ENCODE peak calls at places on chromosomes 13 and 19, in six cellular contexts. B, E, X, P, A and K are unnamed samples.

GRCh38 chr19:40450664-40451063 is 6.5 kb upstream of the SERTAD3 start:
- DNase-seq in P (no peak), X (no peak), A (no peak), B (no peak), E (no peak), K (no peak)

GRCh38 chr13:78601124-78601885 is 2.0 kb downstream of the POU4F1 start:
- DNase-seq in E (no peak), B (no peak), P (no peak), X (no peak), A (no peak), K (no peak)

GRCh38 chr13:50171585-50172282 is 156.5 kb downstream of the KCNRG start:
- DNase-seq in E (no peak), X (no peak), B (no peak), P (no peak), A (no peak), K (no peak)

GRCh38 chr19:4596033-4596904 is 36.8 kb upstream of the SEMA6B start:
- DNase-seq in P (no peak), A (no peak), B (no peak), X (no peak), E (no peak), K (no peak)

GRCh38 chr19:18562086-18562485 is 4.4 kb downstream of the KXD1 start:
- DNase-seq in X (no peak), P (peak), E (no peak), A (no peak), B (no peak), K (no peak)

GRCh38 chr13:78137404-78138142 is 218.9 kb upstream of the EDNRB start:
- DNase-seq in P (no peak), X (peak), B (peak), E (peak), A (peak), K (peak)

GRCh38 chr13:111960152-111960772 is 106.7 kb upstream of the SOX1 start:
- DNase-seq in X (no peak), E (no peak), B (no peak), A (no peak), P (no peak), K (no peak)

GRCh38 chr13:39818953-39819352 is 163.5 kb downstream of the COG6 start:
- DNase-seq in X (peak), B (no peak), E (peak), P (no peak), A (no peak), K (no peak)

GRCh38 chr19:8530061-8530679 is 16.2 kb upstream of the ZNF414 start:
- DNase-seq in B (no peak), A (no peak), P (no peak), E (no peak), X (no peak), K (no peak)

GRCh38 chr19:16335226-16335625 is 10.6 kb downstream of the KLF2 start:
- DNase-seq in A (no peak), P (no peak), E (no peak), X (no peak), B (no peak), K (no peak)

GRCh38 chr13:94195715-94196114 is 283.8 kb downstream of the DCT start:
- DNase-seq in B (no peak), A (no peak), X (peak), P (no peak), E (no peak), K (no peak)

GRCh38 chr19:45852941-45853340 is 10.0 kb downstream of the SYMPK start:
- DNase-seq in A (no peak), E (no peak), X (no peak), B (no peak), P (no peak), K (no peak)

DNA sequence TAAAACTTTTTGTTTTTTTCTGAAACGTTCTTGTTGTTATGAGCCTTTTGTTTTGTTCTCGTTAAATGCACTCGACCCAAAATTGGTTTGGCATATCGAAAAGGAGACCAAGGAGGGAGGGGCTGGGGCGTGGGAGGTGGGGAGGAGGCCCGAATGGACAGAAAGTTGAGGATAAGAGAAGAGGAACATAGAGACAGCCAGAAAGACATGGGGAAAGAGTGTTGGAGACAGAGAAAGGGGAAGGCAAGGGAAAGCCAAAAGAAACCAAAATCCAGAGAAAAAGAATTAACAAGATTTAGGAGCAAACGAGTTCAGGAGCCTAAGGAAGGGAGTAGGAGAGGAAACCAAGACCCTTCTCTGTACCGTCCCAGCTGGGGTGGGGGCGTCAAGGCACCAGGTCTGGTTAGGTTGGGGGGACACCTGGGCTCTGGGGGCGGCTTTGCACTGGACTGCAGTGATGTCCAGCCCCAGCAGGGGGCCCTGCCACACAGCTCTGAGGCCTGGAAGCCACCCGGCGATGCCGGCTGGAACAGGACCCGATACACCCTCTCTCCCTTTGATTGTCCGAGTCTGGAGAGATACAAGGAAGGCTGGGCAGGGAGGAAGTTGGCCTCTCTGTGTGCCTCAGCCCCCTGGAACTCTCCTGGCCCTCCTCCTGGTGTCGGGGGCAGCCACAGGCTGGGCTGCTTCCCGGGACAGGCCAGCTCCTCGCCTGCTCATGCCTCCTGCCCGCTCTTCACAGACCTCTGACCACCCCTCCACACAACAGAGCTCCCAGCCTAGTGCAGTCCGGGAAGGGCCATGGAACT is 11.6 kb upstream of the ASF1B start:
- DNase-seq in A (peak), E (peak), B (peak), X (peak), P (peak), K (no peak)
- TF ChIP-seq CTCF in A (peak), E (peak), B (peak), X (peak), P (peak), K (no peak)

DNA sequence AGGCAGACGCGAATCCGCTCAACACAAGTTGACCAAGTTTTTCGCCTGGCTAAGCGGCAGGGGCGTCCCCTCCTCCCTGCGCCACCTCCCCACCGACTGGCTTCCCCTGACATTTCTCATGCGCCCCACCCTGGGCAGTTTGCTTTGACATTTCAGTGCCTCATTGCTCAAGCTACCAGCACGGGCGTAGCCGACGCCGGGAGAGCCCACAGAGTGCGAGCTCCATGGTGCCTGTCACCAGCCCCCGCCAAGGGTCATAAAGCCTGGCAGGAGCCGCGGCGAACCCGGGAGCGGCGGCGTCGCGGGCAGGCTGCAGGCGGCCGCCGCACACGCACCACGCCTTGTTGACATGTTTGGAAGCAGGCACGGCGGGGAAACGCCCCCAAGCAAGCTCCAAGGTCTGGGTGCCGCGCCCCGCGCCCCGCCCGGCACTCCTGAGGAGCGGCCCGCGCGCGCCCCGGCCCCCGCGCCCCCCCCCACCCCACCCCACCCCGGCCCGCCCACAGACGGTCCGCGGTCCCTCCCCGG is 640 bp downstream of the FBXL3 start:
- DNase-seq in B (peak), P (peak), A (peak), E (peak), X (peak), K (peak)
- TF ChIP-seq CTCF in B (no peak), P (no peak), A (no peak), E (no peak), X (no peak), K (no peak)

GRCh38 chr13:113320226-113320875 is 23.3 kb downstream of the LAMP1 start:
- DNase-seq in B (no peak), E (no peak), A (no peak), P (no peak), X (no peak), K (no peak)
- TF ChIP-seq CTCF in B (no peak), E (no peak), A (no peak), P (no peak), X (no peak), K (no peak)

GRCh38 chr13:108220042-108220441 is 1.9 kb downstream of the ABHD13 start:
- DNase-seq in E (no peak), X (no peak), B (peak), A (no peak), P (no peak), K (no peak)
- TF ChIP-seq CTCF in E (no peak), X (no peak), B (peak), A (no peak), P (no peak), K (no peak)

GRCh38 chr13:108086678-108087077 is 128.7 kb downstream of the LIG4 start:
- DNase-seq in E (peak), B (no peak), X (peak), P (no peak), A (no peak), K (no peak)
- TF ChIP-seq CTCF in E (no peak), B (no peak), X (peak), P (no peak), A (no peak), K (no peak)

GRCh38 chr13:105920375-105920774 is 615.1 kb downstream of the EFNB2 start:
- DNase-seq in X (peak), P (no peak), E (no peak), A (no peak), B (peak), K (no peak)
- TF ChIP-seq CTCF in X (no peak), P (no peak), E (no peak), A (no peak), B (no peak), K (no peak)